ENCODE peak calls at places on chromosomes 16 and 17, in four cellular contexts. V is HCT116, H is SK-N-SH, J is GM12878. D is an unnamed sample.

GRCh38 chr17:17749921-17750320 is 68.7 kb downstream of the RAI1 start:
- DNase-seq in V (peak), H (peak), J (peak), D (peak)

GRCh38 chr17:43125133-43125966 is at the start of gene BRCA1:
- DNase-seq in V (peak), H (peak), J (peak), D (peak)

GRCh38 chr17:56914641-56915263 is 903 bp upstream of the TRIM25 start:
- DNase-seq in V (peak), H (no peak), J (no peak), D (peak)

GRCh38 chr16:19380316-19380715 is 37.4 kb upstream of the TMC5 start:
- DNase-seq in V (no peak), H (no peak), J (no peak), D (no peak)

GRCh38 chr16:84321932-84322331 is 27.3 kb downstream of the WFDC1 start:
- DNase-seq in V (no peak), H (no peak), J (no peak), D (no peak)

GRCh38 chr17:36750316-36750885 is 149.0 kb downstream of the MRM1 start:
- DNase-seq in V (no peak), H (no peak), J (no peak), D (no peak)

GRCh38 chr16:68756250-68757051 is 19.4 kb downstream of the CDH1 start:
- DNase-seq in V (peak), H (no peak), J (peak), D (no peak)

GRCh38 chr16:74760007-74760767 is 14.4 kb downstream of the FA2H start:
- DNase-seq in V (no peak), H (no peak), J (no peak), D (no peak)

GRCh38 chr17:16419929-16420271 is 4.5 kb downstream of the TRPV2 start:
- DNase-seq in V (no peak), H (no peak), J (no peak), D (peak)

GRCh38 chr17:39939588-39940419 is 12.3 kb downstream of the LRRC3C start:
- DNase-seq in V (no peak), H (peak), J (peak), D (peak)

GRCh38 chr16:49019826-49020401 is 261.7 kb downstream of the CBLN1 start:
- DNase-seq in V (no peak), H (no peak), J (no peak), D (no peak)

GRCh38 chr16:180921-181667 is 835 bp downstream of the HBQ1 start:
- DNase-seq in V (peak), H (peak), J (peak), D (peak)

GRCh38 chr17:14138649-14139048 is 69.3 kb downstream of the COX10 start:
- DNase-seq in V (no peak), H (no peak), J (no peak), D (no peak)

GRCh38 chr17:14149751-14150150 is 80.4 kb downstream of the COX10 start:
- DNase-seq in V (no peak), H (no peak), J (no peak), D (no peak)

GRCh38 chr17:14143678-14144077 is 74.4 kb downstream of the COX10 start:
- DNase-seq in V (no peak), H (no peak), J (no peak), D (peak)

DNA sequence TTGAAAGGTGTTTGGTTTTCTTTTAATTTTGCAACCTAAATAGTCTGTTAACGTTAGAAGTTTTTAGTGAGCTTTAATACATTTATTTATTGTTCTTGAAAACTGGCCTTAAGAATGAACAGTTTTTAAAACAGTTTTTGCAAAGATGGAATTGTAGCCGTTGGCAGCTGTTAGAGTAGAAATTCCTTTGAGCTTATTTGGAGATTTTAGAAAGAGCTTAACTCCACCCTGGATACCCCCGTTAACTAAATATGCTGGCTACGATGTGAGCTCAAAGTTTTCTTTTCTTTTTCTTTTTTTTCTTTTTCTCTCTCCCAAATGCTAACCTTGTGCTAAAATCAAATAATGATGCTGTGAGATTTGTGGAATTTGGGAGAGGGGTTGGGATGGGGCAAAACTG is 75.2 kb downstream of the COX10 start:
- DNase-seq in V (no peak), H (no peak), J (no peak), D (no peak)
- TF ChIP-seq JUND in V (no peak), H (no peak), J (no peak), D (no peak)

GRCh38 chr16:72401079-72401361 is 229.1 kb upstream of the PMFBP1 start:
- DNase-seq in V (no peak), H (no peak), J (no peak), D (no peak)

GRCh38 chr16:72404299-72404698 is 232.3 kb upstream of the PMFBP1 start:
- DNase-seq in V (no peak), H (no peak), J (no peak), D (no peak)

GRCh38 chr16:72406390-72406789 is 234.4 kb upstream of the PMFBP1 start:
- DNase-seq in V (no peak), H (no peak), J (no peak), D (no peak)

GRCh38 chr16:72399811-72400210 is 227.9 kb upstream of the PMFBP1 start:
- DNase-seq in V (no peak), H (no peak), J (no peak), D (no peak)

DNA sequence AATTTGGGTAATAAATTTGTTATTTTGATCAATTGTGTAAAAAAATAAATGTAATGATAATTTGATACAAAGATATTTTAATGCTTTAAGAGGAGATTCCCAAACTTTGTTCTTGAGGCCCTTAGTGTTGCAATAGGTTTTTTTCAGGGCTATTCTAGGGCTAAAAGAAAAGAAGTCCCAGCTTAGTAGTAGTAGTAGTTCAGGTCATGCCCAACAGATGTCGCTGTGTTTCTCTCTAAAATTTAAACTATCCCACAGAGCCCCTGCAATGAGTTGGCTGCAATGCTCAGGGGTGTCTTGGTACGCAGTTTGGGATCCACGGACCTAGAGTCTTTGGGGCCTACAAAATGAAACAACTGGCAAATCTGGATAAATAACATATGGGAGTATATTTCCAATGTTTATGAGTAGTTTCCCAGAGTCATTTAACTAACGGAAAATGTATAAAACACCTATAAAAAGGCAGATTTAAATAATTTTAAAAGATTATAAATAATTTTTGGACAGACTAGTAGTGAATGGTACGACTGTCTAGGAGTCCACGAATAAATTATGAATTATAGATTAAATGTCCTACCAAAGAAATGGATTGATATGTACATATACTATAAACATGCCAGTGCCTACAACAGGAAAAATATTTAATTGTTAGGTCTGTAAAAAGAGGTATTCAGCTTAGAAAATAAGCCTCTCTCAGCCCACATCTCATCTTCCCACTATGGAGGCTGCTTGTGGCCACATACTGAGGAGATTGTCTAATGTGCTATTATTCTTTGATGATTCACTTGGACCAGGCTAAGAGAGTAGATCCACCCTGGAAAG is 228.5 kb upstream of the PMFBP1 start:
- DNase-seq in V (peak), H (peak), J (peak), D (peak)
- TF ChIP-seq JUND in V (no peak), H (no peak), J (no peak), D (no peak)

DNA sequence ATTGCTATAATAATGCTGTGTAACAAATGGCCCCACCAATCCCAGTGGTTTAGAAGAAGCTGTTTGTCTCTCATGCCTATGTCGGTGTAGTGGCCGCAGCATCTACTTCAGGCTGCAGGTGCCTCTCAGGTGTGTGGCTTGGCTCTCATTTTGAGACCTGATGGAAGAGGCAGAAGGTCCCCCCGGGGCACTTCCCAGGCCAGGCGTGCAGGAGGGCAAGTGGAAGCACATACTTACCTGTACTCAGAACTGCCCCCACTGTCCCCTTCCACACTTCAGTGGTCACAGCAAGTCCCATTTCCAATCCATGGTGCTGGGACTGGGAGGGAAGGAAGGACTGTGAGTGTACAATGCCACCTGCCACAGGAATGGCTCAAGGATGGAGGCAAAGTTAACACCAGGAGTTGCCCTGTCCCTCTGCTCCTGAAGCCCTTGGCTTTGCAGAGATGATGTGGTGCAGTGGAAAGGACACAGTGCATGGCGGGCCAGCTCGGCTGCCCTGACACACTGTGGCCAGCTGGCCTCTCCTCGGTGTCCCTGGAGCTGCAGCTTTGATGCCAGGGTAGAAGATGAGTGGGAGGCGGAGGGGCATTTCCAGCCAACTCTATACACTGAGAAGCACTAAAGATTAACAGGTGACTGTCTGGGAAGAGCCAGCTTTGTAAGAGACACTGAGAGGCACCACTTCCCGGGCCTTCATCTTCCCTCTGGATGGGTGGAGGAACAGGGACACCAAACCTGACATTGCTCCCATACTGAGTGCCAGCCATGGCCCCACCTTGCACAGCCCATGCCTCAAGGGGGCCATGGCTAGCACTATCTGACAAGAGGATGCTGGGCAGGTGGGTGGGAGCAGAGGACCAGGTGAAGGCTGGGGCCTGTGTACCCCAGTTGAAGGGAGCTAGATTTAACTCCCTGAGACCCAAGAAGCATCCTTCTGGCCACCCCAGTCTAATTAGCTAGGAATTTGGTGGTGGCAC is 105.9 kb downstream of the METRNL start:
- DNase-seq in V (no peak), H (no peak), J (no peak), D (no peak)
- TF ChIP-seq JUND in V (no peak), H (no peak), J (no peak), D (no peak)

DNA sequence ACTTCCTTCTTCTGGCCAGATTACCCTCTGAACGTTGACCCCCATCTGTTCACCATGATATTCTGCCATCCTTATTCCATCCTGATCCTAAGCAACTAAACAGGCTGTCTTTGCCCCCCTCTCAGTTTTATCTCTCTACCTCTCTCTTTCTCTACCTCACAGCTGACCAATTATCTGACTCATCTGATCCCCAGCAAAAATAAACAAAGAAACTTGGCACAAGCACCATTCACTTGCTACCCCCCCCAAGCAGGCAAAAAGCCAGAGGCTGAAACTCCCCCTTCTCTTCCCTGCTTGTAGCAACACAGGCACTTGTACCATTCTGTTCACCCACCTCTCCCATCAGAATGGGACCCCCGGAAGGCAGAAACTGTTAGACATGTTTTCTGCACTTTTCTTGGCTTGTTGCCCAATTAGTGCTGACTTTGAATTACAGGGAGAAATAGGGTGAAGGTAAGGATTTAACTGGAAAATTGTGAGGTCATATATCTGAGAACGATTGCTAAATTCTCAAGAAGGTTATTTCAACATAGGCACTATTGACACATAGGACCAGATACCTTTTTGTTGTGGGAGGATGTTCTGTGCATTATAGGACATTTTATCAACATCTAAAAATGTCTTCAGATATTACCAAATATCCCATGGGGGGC is 163.2 kb downstream of the TOX3 start:
- DNase-seq in V (no peak), H (no peak), J (no peak), D (no peak)
- TF ChIP-seq JUND in V (no peak), H (no peak), J (no peak), D (no peak)

GRCh38 chr16:66248096-66248495 is 118.4 kb upstream of the CDH5 start:
- DNase-seq in V (no peak), H (no peak), J (no peak), D (no peak)
- TF ChIP-seq JUND in V (no peak), H (no peak), J (no peak), D (no peak)

GRCh38 chr16:60945225-60945624 is 1091.0 kb downstream of the CDH8 start:
- DNase-seq in V (no peak), H (no peak), J (no peak), D (peak)
- TF ChIP-seq JUND in V (no peak), H (no peak), J (no peak), D (no peak)

D was measured in K562.